ENCODE peak calls at places on chromosomes 13 and 19, in six cellular contexts. E is lung, G is tibial artery, X is PC-3, T is ascending aorta, R is heart right ventricle. I is an unnamed sample.

GRCh38 chr19:13119654-13120053 is 1.6 kb downstream of the NACC1 start:
- DNase-seq in E (no peak), X (no peak), G (no peak), R (no peak), T (no peak), I (no peak)

GRCh38 chr13:101026736-101027398 is 352.3 kb upstream of the TMTC4 start:
- DNase-seq in G (no peak), X (peak; percentile 31), T (no peak), R (no peak), E (no peak), I (no peak)

GRCh38 chr13:99956473-99957349 is 14.9 kb downstream of the ZIC5 start:
- DNase-seq in G (no peak), T (no peak), R (no peak), E (no peak), X (no peak), I (no peak)

GRCh38 chr19:17620696-17621095 is 65.2 kb downstream of the COLGALT1 start:
- DNase-seq in T (no peak), E (no peak), X (no peak), R (no peak), G (no peak), I (no peak)

GRCh38 chr13:112735791-112736190 is 46.0 kb downstream of the ATP11A start:
- DNase-seq in T (no peak), X (no peak), G (no peak), R (no peak), E (no peak), I (no peak)

GRCh38 chr19:31512403-31512970 is 163.3 kb upstream of the TSHZ3 start:
- DNase-seq in G (no peak), T (no peak), R (no peak), X (no peak), E (no peak), I (no peak)

GRCh38 chr19:2962018-2962670 is 15.2 kb upstream of the TLE6 start:
- DNase-seq in G (no peak), T (no peak), X (peak; percentile 67), E (peak; percentile 49), R (peak; percentile 65), I (peak; percentile 15)

GRCh38 chr13:26946675-26947342 is 186.2 kb upstream of the GPR12 start:
- DNase-seq in G (no peak), E (no peak), R (no peak), T (no peak), X (peak; percentile 70), I (no peak)

GRCh38 chr13:39965309-39965708 is 309.8 kb downstream of the COG6 start:
- DNase-seq in T (no peak), X (no peak), E (no peak), R (no peak), G (no peak), I (no peak)

GRCh38 chr19:47111081-47111589 is 2.4 kb downstream of the ZC3H4 start:
- DNase-seq in G (no peak), E (peak; percentile 41), R (peak; percentile 34), T (no peak), X (no peak), I (peak; percentile 28)

GRCh38 chr19:44626067-44626624 is 12.8 kb downstream of the IGSF23 start:
- DNase-seq in R (no peak), E (peak; percentile 54), X (peak; percentile 96), T (no peak), G (no peak), I (no peak)

GRCh38 chr19:41398042-41398403 is 405 bp downstream of the BCKDHA start:
- DNase-seq in R (no peak), T (no peak), G (no peak), X (no peak), E (no peak), I (no peak)

GRCh38 chr19:5205388-5205787 is 135.2 kb downstream of the PTPRS start:
- DNase-seq in G (no peak), T (no peak), R (no peak), E (no peak), X (no peak), I (no peak)

GRCh38 chr19:1862424-1863307 is 713 bp downstream of the KLF16 start:
- DNase-seq in X (peak; percentile 27), E (no peak), T (no peak), R (no peak), G (no peak), I (peak; percentile 54)

GRCh38 chr13:44760434-44760833 is 184.3 kb upstream of the TSC22D1 start:
- DNase-seq in T (no peak), E (no peak), R (no peak), G (no peak), X (no peak), I (no peak)

GRCh38 chr19:46115396-46116109 is 8.9 kb downstream of the IGFL3 start:
- DNase-seq in E (no peak), R (no peak), G (no peak), T (no peak), X (peak; percentile 85), I (no peak)

GRCh38 chr19:51511353-51511752 is 9.8 kb upstream of the SIGLEC12 start:
- DNase-seq in X (peak; percentile 28), G (no peak), R (no peak), T (no peak), E (no peak), I (no peak)

GRCh38 chr13:36979361-36980040 is 19.6 kb downstream of the ALG5 start:
- DNase-seq in G (no peak), T (no peak), E (no peak), R (no peak), X (no peak), I (no peak)

GRCh38 chr13:37369618-37370017 is 228.9 kb downstream of the POSTN start:
- DNase-seq in G (no peak), E (no peak), X (no peak), T (no peak), R (no peak), I (no peak)

GRCh38 chr13:75635101-75635620 is 969 bp upstream of the LMO7 start:
- DNase-seq in X (no peak), R (no peak), E (no peak), T (no peak), G (no peak), I (peak; percentile 33)

GRCh38 chr19:10508707-10509106 is 5.6 kb upstream of the KEAP1 start:
- DNase-seq in G (no peak), R (no peak), T (no peak), E (no peak), X (peak; percentile 68), I (no peak)

GRCh38 chr13:42494157-42494556 is 79.8 kb upstream of the TNFSF11 start:
- DNase-seq in T (no peak), G (no peak), E (no peak), R (no peak), X (peak; percentile 25), I (no peak)

GRCh38 chr19:3358392-3358918 is 7.9 kb upstream of the NFIC start:
- DNase-seq in X (no peak), T (no peak), R (no peak), G (no peak), E (no peak), I (no peak)

GRCh38 chr13:76009491-76009890 is 373.4 kb downstream of the LMO7 start:
- DNase-seq in X (peak; percentile 66), E (no peak), R (no peak), T (no peak), G (no peak), I (no peak)

GRCh38 chr19:13033244-13033643 is 38.0 kb downstream of the NFIX start:
- DNase-seq in T (no peak), E (no peak), G (no peak), R (no peak), X (peak; percentile 32), I (no peak)

GRCh38 chr13:33348366-33348765 is 62.8 kb upstream of the STARD13 start:
- DNase-seq in X (peak; percentile 62), R (no peak), G (no peak), T (no peak), E (no peak), I (no peak)

GRCh38 chr19:35266904-35267817 is 1.6 kb upstream of the USF2 start:
- DNase-seq in G (peak; percentile 80), T (no peak), E (no peak), R (peak; percentile 50), X (peak; percentile 12), I (peak; percentile 41)

GRCh38 chr19:47663911-47664771 is 49.1 kb upstream of the EHD2 start:
- DNase-seq in G (peak; percentile 90), X (peak; percentile 86), T (peak; percentile 73), E (peak; percentile 87), R (peak; percentile 79), I (no peak)

GRCh38 chr19:36573020-36573947 is at the start of gene ZNF529:
- DNase-seq in X (peak; percentile 81), T (peak; percentile 66), E (peak; percentile 93), G (peak; percentile 92), R (peak; percentile 91), I (peak; percentile 69)
- H3K27ac ChIP-seq in X (peak within 1 kb of the TSS; percentile 35), T (peak within 1 kb of the TSS; percentile 88), E (peak within 1 kb of the TSS; percentile 95), G (peak within 1 kb of the TSS; percentile 88), R (peak within 1 kb of the TSS; percentile 91), I (peak within 1 kb of the TSS; percentile 97)

GRCh38 chr13:47598340-47598911 is 402.6 kb downstream of the SUCLA2 start:
- DNase-seq in G (no peak), X (peak; percentile 26), T (no peak), R (no peak), E (no peak), I (no peak)
- TF ChIP-seq CTCF in G (peak; percentile 44), X (peak; percentile 59), T (no peak), R (peak; percentile 27), E (no peak), I (no peak)

DNA sequence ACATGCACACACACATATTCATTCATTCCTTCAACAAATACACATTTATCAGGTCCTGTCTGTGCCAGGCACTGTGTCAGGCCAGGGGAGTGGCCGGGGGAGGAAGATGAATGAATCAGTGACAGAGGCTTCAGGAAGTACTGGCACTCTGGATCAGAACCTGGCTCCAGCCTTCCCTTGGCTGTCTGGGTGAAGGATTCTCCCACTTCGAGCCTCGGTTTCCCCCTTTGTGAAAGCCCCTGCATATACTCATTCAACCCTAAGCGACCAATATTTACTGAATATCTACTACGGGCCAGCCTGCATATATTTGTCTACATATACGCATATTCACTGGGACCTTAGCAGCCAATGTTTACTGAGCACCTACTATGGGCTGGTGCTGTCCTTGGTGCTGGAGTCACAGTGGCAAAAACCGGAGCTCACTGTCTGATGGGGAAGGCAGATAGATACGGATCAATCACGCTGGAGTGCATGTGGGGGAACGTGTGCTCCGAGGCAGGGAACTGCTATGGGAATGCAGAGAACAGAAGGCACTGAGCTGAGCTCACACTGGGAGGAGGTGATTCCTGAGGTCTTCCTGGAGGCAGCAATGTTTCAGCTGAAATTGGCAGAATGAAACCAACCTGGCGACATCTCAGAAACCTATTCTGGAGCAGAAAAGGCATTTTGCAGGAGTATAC is 638 bp upstream of the ZNF579 start:
- DNase-seq in R (no peak), T (no peak), G (no peak), X (peak; percentile 45), E (no peak), I (no peak)
- H3K27ac ChIP-seq in R (peak overlapping the region; percentile 96), T (peak overlapping the region; percentile 89), G (peak overlapping the region; percentile 95), X (no peak overlapping the region), E (peak overlapping the region; percentile 70), I (peak overlapping the region; percentile 52)

DNA sequence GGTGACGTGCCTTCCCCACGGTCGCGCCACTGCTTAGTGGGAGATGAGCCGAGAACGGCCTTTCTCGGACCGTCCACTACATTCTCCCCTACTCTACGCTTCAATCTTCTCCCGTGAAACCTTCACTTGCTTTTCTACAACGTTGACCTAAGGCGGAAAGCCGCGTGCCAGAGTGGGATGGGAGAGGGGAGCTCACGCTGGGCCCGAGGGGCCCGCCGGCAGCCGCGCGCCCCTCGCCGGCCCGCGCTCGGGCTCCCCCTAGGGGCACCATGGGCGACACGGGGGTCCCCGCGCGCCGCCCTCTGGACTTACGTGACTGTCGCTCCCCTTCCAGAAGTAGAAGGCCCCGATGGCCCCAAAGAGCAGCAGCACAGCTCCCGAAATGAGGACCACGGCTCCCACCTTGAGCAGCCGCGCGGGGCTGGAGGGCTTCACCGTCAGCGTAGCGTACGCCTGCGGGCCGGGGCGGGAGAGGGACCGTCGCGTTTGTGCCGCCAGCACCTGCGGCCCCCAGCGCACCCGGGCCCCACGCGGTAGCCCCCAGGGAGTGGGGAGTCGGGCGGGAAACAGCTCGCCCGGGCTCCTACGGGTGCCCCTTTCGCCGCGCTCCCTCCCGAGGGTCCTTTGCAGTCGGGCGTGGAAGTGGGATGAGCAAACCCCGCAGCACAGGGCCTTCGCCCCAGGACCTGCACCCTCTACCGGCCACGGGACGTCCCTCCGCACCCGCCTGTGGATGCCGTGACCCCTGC is 727 bp downstream of the CNMD start:
- DNase-seq in G (no peak), T (no peak), R (peak; percentile 7), X (no peak), E (no peak), I (no peak)
- TF ChIP-seq CTCF in G (peak; percentile 6), T (no peak), R (peak; percentile 72), X (no peak), E (no peak), I (peak; percentile 46)